ENCODE peak calls at places on chromosome 19, in six cellular contexts. P, I, D, L, G and J are unnamed samples.

GRCh38 chr19:39796000-39796498 is 17.4 kb downstream of the LEUTX start:
- DNase-seq in P (no peak), I (no peak), D (no peak), L (no peak), G (no peak), J (no peak)

GRCh38 chr19:18879579-18880373 is 16.2 kb downstream of the CERS1 start:
- DNase-seq in P (no peak), I (no peak), D (no peak), L (no peak), G (no peak), J (peak; percentile 20)

GRCh38 chr19:14480695-14481069 is 5.5 kb upstream of the PTGER1 start:
- DNase-seq in P (peak; percentile 85), I (no peak), D (no peak), L (no peak), G (no peak), J (no peak)

GRCh38 chr19:49528211-49528771 is 488 bp downstream of the RCN3 start:
- DNase-seq in P (peak; percentile 30), I (no peak), D (no peak), L (peak; percentile 77), G (peak; percentile 52), J (peak; percentile 57)

GRCh38 chr19:58557253-58558065 is 952 bp downstream of the UBE2M start:
- DNase-seq in P (no peak), I (no peak), D (no peak), L (peak; percentile 65), G (no peak), J (no peak)

GRCh38 chr19:45773384-45773783 is 4.3 kb upstream of the SIX5 start:
- DNase-seq in P (no peak), I (no peak), D (no peak), L (no peak), G (no peak), J (no peak)

GRCh38 chr19:10568444-10568825 is 344 bp downstream of the CDKN2D start:
- DNase-seq in P (no peak), I (peak; percentile 51), D (peak; percentile 45), L (peak; percentile 79), G (peak; percentile 62), J (no peak)

GRCh38 chr19:37817180-37817911 is 38.0 kb upstream of the ZNF573 start:
- DNase-seq in P (peak; percentile 3), I (peak; percentile 53), D (peak; percentile 29), L (peak; percentile 90), G (peak; percentile 82), J (peak; percentile 27)

GRCh38 chr19:28737021-28737525 is 475.9 kb downstream of the UQCRFS1 start:
- DNase-seq in P (peak; percentile 44), I (no peak), D (no peak), L (no peak), G (no peak), J (peak; percentile 60)

GRCh38 chr19:39595950-39596349 is 6.4 kb upstream of the LGALS13 start:
- DNase-seq in P (no peak), I (no peak), D (no peak), L (no peak), G (no peak), J (no peak)

GRCh38 chr19:7677664-7678311 is 898 bp downstream of the MCEMP1 start:
- DNase-seq in P (no peak), I (no peak), D (no peak), L (no peak), G (no peak), J (no peak)

GRCh38 chr19:29658221-29658991 is 6.9 kb upstream of the PLEKHF1 start:
- DNase-seq in P (peak; percentile 38), I (no peak), D (no peak), L (peak; percentile 18), G (no peak), J (no peak)

GRCh38 chr19:45852145-45852750 is 10.7 kb downstream of the SYMPK start:
- DNase-seq in P (no peak), I (no peak), D (no peak), L (no peak), G (no peak), J (no peak)

GRCh38 chr19:3356805-3357204 is 9.6 kb upstream of the NFIC start:
- DNase-seq in P (no peak), I (no peak), D (no peak), L (no peak), G (no peak), J (no peak)

GRCh38 chr19:16235811-16236710 is 38.4 kb downstream of the AP1M1 start:
- DNase-seq in P (no peak), I (no peak), D (no peak), L (no peak), G (no peak), J (no peak)

GRCh38 chr19:2544576-2545415 is 68.9 kb downstream of the GADD45B start:
- DNase-seq in P (no peak), I (no peak), D (no peak), L (peak; percentile 64), G (no peak), J (no peak)

GRCh38 chr19:36939153-36939552 is 23.0 kb downstream of the ZNF568 start:
- DNase-seq in P (no peak), I (no peak), D (no peak), L (no peak), G (no peak), J (no peak)

GRCh38 chr19:38248421-38248820 is 7.8 kb downstream of the PPP1R14A start:
- DNase-seq in P (no peak), I (no peak), D (no peak), L (no peak), G (no peak), J (no peak)

GRCh38 chr19:45364696-45365095 is 5.7 kb downstream of the ERCC2 start:
- DNase-seq in P (no peak), I (no peak), D (no peak), L (no peak), G (no peak), J (no peak)

GRCh38 chr19:3732108-3732507 is 23.9 kb downstream of the TJP3 start:
- DNase-seq in P (no peak), I (no peak), D (no peak), L (no peak), G (no peak), J (no peak)

GRCh38 chr19:48608798-48609263 is 2.3 kb downstream of the SPACA4 start:
- DNase-seq in P (no peak), I (no peak), D (peak; percentile 62), L (no peak), G (no peak), J (peak; percentile 49)

GRCh38 chr19:15469513-15470297 is 5.4 kb upstream of the RASAL3 start:
- DNase-seq in P (no peak), I (no peak), D (no peak), L (no peak), G (no peak), J (no peak)

GRCh38 chr19:5395996-5396939 is 55.7 kb upstream of the PTPRS start:
- DNase-seq in P (no peak), I (no peak), D (no peak), L (no peak), G (no peak), J (no peak)
- TF ChIP-seq CTCF in P (no peak), I (no peak), D (no peak), L (no peak), G (no peak), J (no peak)

GRCh38 chr19:6589711-6590457 is 1.1 kb downstream of the CD70 start:
- DNase-seq in P (no peak), I (no peak), D (no peak), L (no peak), G (no peak), J (no peak)
- H3K4me3 ChIP-seq in P (no peak overlapping the region), I (peak overlapping the region; percentile 42), D (no peak overlapping the region), L (no peak overlapping the region), G (no peak overlapping the region), J (no peak overlapping the region)

DNA sequence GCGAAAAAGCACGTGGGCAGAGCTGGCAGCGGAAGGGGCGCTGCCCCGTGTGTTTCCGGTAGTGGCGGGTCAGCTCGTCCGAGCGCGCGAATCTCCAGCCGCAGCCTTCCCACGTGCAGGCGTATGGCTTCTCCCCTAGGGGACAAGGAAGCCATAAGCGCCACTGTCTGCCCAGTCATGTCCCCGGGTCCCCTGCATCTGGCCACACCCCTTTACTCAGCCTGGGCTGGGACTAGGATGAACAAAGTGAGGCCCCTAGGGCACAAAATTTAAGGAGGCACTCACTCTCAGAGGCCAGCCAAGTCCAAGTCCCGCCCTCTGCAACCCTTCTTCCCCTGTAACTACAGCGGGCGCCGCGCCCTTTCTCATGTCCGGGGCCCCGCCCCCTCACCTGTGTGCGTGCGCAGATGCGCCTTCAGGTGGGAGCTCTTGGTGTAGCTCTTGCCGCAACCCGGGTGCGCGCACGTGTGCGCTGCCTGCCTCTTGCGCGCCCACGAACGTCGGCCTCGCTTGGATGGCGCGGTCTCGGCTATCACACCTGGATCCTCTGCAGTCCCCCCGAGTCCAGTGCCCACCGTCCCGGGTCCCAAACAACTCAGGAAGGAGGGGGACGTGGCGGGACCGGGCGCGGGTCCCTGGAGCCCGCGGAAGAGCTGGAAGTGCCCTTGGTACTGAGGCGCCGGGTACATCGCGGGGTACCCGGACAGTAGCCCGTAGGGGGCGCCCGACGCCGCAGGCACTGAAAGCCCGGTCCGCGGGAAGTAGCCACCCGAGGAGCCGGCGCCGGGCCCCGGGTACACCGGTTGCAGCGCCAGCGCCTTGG is 1.9 kb downstream of the KLF1 start:
- DNase-seq in P (peak; percentile 28), I (peak; percentile 85), D (peak; percentile 89), L (peak; percentile 85), G (peak; percentile 67), J (peak; percentile 60)
- TF ChIP-seq CTCF in P (peak; percentile 52), I (no peak), D (peak; percentile 57), L (peak; percentile 59), G (peak; percentile 50), J (peak; percentile 46)

GRCh38 chr19:55248166-55248675 is 10.6 kb downstream of the PPP6R1 start:
- DNase-seq in P (no peak), I (no peak), D (no peak), L (no peak), G (no peak), J (no peak)

GRCh38 chr19:55248704-55249103 is 10.1 kb downstream of the PPP6R1 start:
- DNase-seq in P (no peak), I (no peak), D (no peak), L (no peak), G (no peak), J (no peak)

GRCh38 chr19:55247621-55248099 is 11.2 kb downstream of the PPP6R1 start:
- DNase-seq in P (no peak), I (no peak), D (no peak), L (no peak), G (peak; percentile 45), J (peak; percentile 76)

GRCh38 chr19:55245236-55245904 is 13.4 kb downstream of the PPP6R1 start:
- DNase-seq in P (no peak), I (no peak), D (no peak), L (no peak), G (no peak), J (no peak)

GRCh38 chr19:55246462-55247451 is 12.1 kb downstream of the PPP6R1 start:
- DNase-seq in P (no peak), I (no peak), D (no peak), L (no peak), G (no peak), J (no peak)
- H3K4me3 ChIP-seq in P (no peak overlapping the region), I (no peak overlapping the region), D (no peak overlapping the region), L (no peak overlapping the region), G (no peak overlapping the region), J (no peak overlapping the region)